ENCODE peak calls at places on chromosome 3, in eight cellular contexts. B is GM03348, W is glutamatergic neuron, I is GM10248, C is spleen, X is NCI-H1105, R is aorta, J is mesenteric fat pad. A is an unnamed sample.

GRCh38 chr3:195881276-195881988 is 26.9 kb downstream of the TNK2 start:
- DNase-seq in J (no peak), W (no peak), B (no peak), C (peak), X (no peak), I (no peak), R (no peak), A (no peak)

GRCh38 chr3:42139740-42140453 is 48.7 kb downstream of the TRAK1 start:
- DNase-seq in X (no peak), J (no peak), C (no peak), W (no peak), B (no peak), R (no peak), I (no peak), A (no peak)

GRCh38 chr3:70554170-70554569 is 241.7 kb upstream of the MDFIC2 start:
- DNase-seq in B (no peak), I (no peak), X (no peak), R (no peak), J (no peak), C (no peak), W (no peak), A (no peak)

GRCh38 chr3:196163687-196164493 is 47.3 kb downstream of the ZDHHC19 start:
- DNase-seq in X (no peak), W (peak), B (no peak), R (no peak), I (no peak), J (no peak), C (peak), A (no peak)

GRCh38 chr3:71117572-71118247 is 465.8 kb downstream of the FOXP1 start:
- DNase-seq in R (no peak), W (no peak), B (no peak), I (no peak), X (no peak), J (no peak), C (no peak), A (no peak)

GRCh38 chr3:123590685-123591450 is 6.0 kb upstream of the HACD2 start:
- DNase-seq in R (no peak), X (no peak), W (no peak), J (no peak), C (no peak), I (no peak), B (no peak), A (no peak)

GRCh38 chr3:18425641-18426403 is 683 bp upstream of the SATB1 start:
- DNase-seq in B (peak), J (no peak), I (peak), R (peak), W (peak), C (peak), X (peak), A (peak)

GRCh38 chr3:113084777-113085176 is 94.0 kb downstream of the GTPBP8 start:
- DNase-seq in J (no peak), R (no peak), C (no peak), X (no peak), I (no peak), B (peak), W (no peak), A (no peak)

GRCh38 chr3:23202921-23203650 is at the start of gene UBE2E2:
- DNase-seq in C (peak), I (peak), B (peak), J (peak), R (peak), X (peak), W (peak), A (peak)

GRCh38 chr3:21645121-21645897 is 105.7 kb downstream of the ZNF385D start:
- DNase-seq in C (no peak), W (no peak), J (no peak), B (peak), X (no peak), R (peak), I (no peak), A (peak)

GRCh38 chr3:170257145-170257544 is 34.9 kb downstream of the PRKCI start:
- DNase-seq in R (no peak), B (no peak), W (no peak), J (no peak), X (no peak), C (no peak), I (peak), A (no peak)

GRCh38 chr3:31862861-31863260 is 118.2 kb downstream of the OSBPL10 start:
- DNase-seq in R (no peak), B (no peak), J (no peak), I (no peak), X (no peak), C (no peak), W (no peak), A (no peak)

GRCh38 chr3:186193534-186194450 is 84.9 kb upstream of the ETV5 start:
- DNase-seq in R (peak), W (peak), I (peak), J (no peak), B (peak), X (peak), C (no peak), A (no peak)

GRCh38 chr3:64475037-64475436 is 212.8 kb downstream of the ADAMTS9 start:
- DNase-seq in I (no peak), R (no peak), W (no peak), B (no peak), J (no peak), X (no peak), C (no peak), A (no peak)

GRCh38 chr3:156795890-156796451 is 30.2 kb upstream of the LEKR1 start:
- DNase-seq in I (no peak), B (no peak), R (no peak), C (no peak), X (no peak), W (no peak), J (no peak), A (no peak)

GRCh38 chr3:71713041-71713440 is 12.2 kb downstream of the EIF4E3 start:
- DNase-seq in X (peak), I (no peak), W (no peak), B (no peak), C (no peak), J (no peak), R (no peak), A (no peak)

GRCh38 chr3:40258555-40258954 is 51.0 kb upstream of the EIF1B start:
- DNase-seq in B (peak), J (no peak), I (no peak), X (no peak), R (no peak), W (no peak), C (no peak), A (no peak)

GRCh38 chr3:128698211-128699011 is 27.6 kb upstream of the RAB7A start:
- DNase-seq in J (no peak), C (peak), I (peak), B (peak), X (no peak), W (peak), R (peak), A (no peak)

GRCh38 chr3:59424268-59425010 is 374.6 kb upstream of the CFAP20DC start:
- DNase-seq in X (no peak), R (no peak), B (peak), W (no peak), C (no peak), I (no peak), J (no peak), A (no peak)

GRCh38 chr3:195870442-195870841 is 37.9 kb downstream of the TNK2 start:
- DNase-seq in J (no peak), X (no peak), B (no peak), C (no peak), W (no peak), R (peak), I (no peak), A (no peak)

GRCh38 chr3:25503758-25504157 is 75.7 kb downstream of the RARB start:
- DNase-seq in R (no peak), B (no peak), C (no peak), I (no peak), J (no peak), W (no peak), X (no peak), A (no peak)

GRCh38 chr3:112629425-112629824 is 11.5 kb downstream of the CCDC80 start:
- DNase-seq in W (no peak), X (no peak), I (no peak), B (peak), R (no peak), C (no peak), J (no peak), A (no peak)

GRCh38 chr3:72353236-72354105 is 494.8 kb downstream of the SHQ1 start:
- DNase-seq in R (no peak), B (no peak), I (no peak), J (peak), X (no peak), W (no peak), C (peak), A (peak)

GRCh38 chr3:160447544-160447943 is 2.0 kb downstream of the TRIM59 start:
- DNase-seq in B (peak), J (no peak), C (no peak), I (no peak), W (no peak), X (no peak), R (no peak), A (no peak)

GRCh38 chr3:174202561-174202960 is 656.6 kb upstream of the NAALADL2 start:
- DNase-seq in W (no peak), C (no peak), X (no peak), J (no peak), I (no peak), B (no peak), R (no peak), A (no peak)

GRCh38 chr3:133888739-133889340 is 6.8 kb downstream of the RAB6B start:
- DNase-seq in W (no peak), J (no peak), I (no peak), R (peak), B (peak), X (no peak), C (no peak), A (no peak)

GRCh38 chr3:184945886-184946625 is 134.1 kb downstream of the VPS8 start:
- DNase-seq in W (no peak), B (no peak), R (no peak), X (no peak), C (no peak), J (no peak), I (no peak), A (no peak)

GRCh38 chr3:40291471-40291870 is 18.0 kb upstream of the EIF1B start:
- DNase-seq in X (no peak), C (no peak), W (no peak), R (no peak), J (no peak), I (no peak), B (no peak), A (no peak)